ENCODE peak calls at places on chromosomes 6 and 20, in ten cellular contexts. Z is heart right ventricle, I is cardiac muscle cell, E is H1, P is lower lobe of right lung, L is ascending aorta, A is GM23338, Q is body of pancreas, D is colonic mucosa, B is A549. H is an unnamed sample.

GRCh38 chr20:44701889-44702288 is 13.3 kb upstream of the CCN5 start:
- DNase-seq in Q (no peak), Z (no peak), D (no peak), I (no peak), B (no peak), E (no peak), A (peak; percentile 47), L (no peak), P (no peak), H (no peak)

GRCh38 chr6:74604279-74604678 is 601.6 kb downstream of the COL12A1 start:
- DNase-seq in Z (no peak), D (no peak), Q (no peak), B (no peak), A (no peak), E (no peak), P (no peak), I (no peak), L (no peak), H (no peak)

GRCh38 chr6:74939309-74939708 is 266.5 kb downstream of the COL12A1 start:
- DNase-seq in B (peak; percentile 1), Q (no peak), D (no peak), A (no peak), I (peak; percentile 5), E (no peak), P (no peak), Z (no peak), L (no peak), H (peak; percentile 15)

GRCh38 chr6:135185483-135185882 is 4.4 kb downstream of the MYB start:
- DNase-seq in P (no peak), E (no peak), A (no peak), Q (no peak), D (no peak), I (no peak), L (no peak), B (no peak), Z (no peak), H (no peak)

GRCh38 chr6:154888896-154889295 is 106.2 kb upstream of the TIAM2 start:
- DNase-seq in P (no peak), A (no peak), Z (no peak), B (no peak), L (no peak), Q (no peak), D (no peak), E (no peak), I (peak; percentile 11), H (no peak)

GRCh38 chr20:16654858-16655257 is 75.0 kb upstream of the SNRPB2 start:
- DNase-seq in A (no peak), B (no peak), Z (no peak), P (no peak), Q (no peak), L (no peak), D (no peak), I (no peak), E (no peak), H (no peak)

GRCh38 chr20:20083796-20084195 is 31.5 kb downstream of the CFAP61 start:
- DNase-seq in Q (no peak), D (no peak), P (no peak), I (peak; percentile 55), Z (no peak), L (no peak), B (peak; percentile 39), A (peak; percentile 82), E (no peak), H (no peak)

GRCh38 chr6:33632603-33633039 is 11.5 kb downstream of the ITPR3 start:
- DNase-seq in Q (peak; percentile 54), E (peak; percentile 70), A (peak; percentile 95), Z (peak; percentile 48), B (peak; percentile 57), I (peak; percentile 50), P (peak; percentile 69), L (peak; percentile 75), D (peak; percentile 72), H (no peak)

GRCh38 chr20:6576721-6577120 is 190.8 kb upstream of the BMP2 start:
- DNase-seq in D (no peak), P (no peak), I (peak; percentile 90), Q (no peak), A (no peak), L (no peak), E (no peak), B (no peak), Z (no peak), H (no peak)

GRCh38 chr20:31740208-31740607 is 1.1 kb downstream of the TPX2 start:
- DNase-seq in I (peak; percentile 57), E (no peak), Z (no peak), A (no peak), B (no peak), P (no peak), Q (no peak), L (no peak), D (no peak), H (no peak)

GRCh38 chr6:152981219-152981618 is 1.6 kb downstream of the FBXO5 start:
- DNase-seq in Z (no peak), L (no peak), Q (no peak), P (no peak), B (no peak), E (no peak), I (no peak), D (no peak), A (no peak), H (no peak)
- H3K4me1 ChIP-seq in Z (peaks cover 28% of the 10 kb centered on the region), L (peaks cover 12% of the 10 kb centered on the region), Q (peaks cover 19% of the 10 kb centered on the region), P (peaks cover 28% of the 10 kb centered on the region), B (peaks cover 56% of the 10 kb centered on the region), E (peaks cover 6% of the 10 kb centered on the region), I (peaks cover 17% of the 10 kb centered on the region), D (peaks cover 7% of the 10 kb centered on the region), A (peaks cover 52% of the 10 kb centered on the region), H (peaks cover 13% of the 10 kb centered on the region)

GRCh38 chr20:4689224-4689623 is 32.5 kb upstream of the PRND start:
- DNase-seq in E (no peak), A (no peak), B (no peak), L (no peak), Z (no peak), D (no peak), P (no peak), I (no peak), Q (no peak), H (no peak)
- H3K27ac ChIP-seq in E (no peak overlapping the region), A (no peak overlapping the region), B (no peak overlapping the region), L (no peak overlapping the region), Z (peak overlapping the region; percentile 98), D (no peak overlapping the region), P (no peak overlapping the region), I (no peak overlapping the region), Q (no peak overlapping the region), H (no peak overlapping the region)

DNA sequence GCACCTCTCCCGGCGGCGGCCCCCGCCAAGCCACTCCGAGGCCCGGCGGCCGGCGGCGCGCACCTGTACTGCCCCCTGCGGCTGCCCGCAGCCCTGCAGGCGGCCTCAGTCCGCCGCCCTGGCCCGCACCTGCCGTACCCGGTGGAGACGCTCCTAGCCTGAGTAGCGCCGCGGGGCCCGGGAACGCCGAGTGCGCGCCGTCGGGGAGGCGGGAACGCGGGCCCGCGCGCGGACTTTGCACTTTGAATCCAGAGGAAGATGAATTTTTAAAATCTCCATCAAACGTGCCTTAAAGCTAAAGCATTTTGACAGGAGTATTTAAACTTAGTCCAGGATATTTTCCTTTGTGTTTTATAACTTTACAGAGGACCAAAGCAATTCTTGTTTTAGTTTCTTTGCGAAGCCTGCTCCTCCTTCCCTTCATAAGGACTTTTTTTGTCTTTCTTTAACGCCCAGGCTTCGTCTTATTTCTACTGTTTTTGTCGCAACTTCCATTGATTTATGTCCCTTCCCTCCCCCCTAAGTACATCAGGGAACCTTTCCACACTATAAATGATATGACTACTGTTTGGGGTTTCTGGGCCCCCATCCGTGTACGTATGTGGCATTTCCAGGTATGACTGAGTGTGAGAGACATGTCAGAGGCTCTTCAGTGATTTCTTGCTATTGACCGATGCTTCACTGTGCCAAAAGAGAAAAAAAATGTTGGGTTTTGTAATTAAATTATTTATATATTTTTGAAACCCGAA is 2.0 kb downstream of the FOXQ1 start:
- DNase-seq in Z (no peak), E (no peak), Q (peak; percentile 75), B (peak; percentile 59), D (peak; percentile 58), I (no peak), A (peak; percentile 76), P (peak; percentile 73), L (no peak), H (no peak)
- TF ChIP-seq CTCF in Z (peak; percentile 26), E (peak; percentile 68), Q (peak; percentile 45), B (peak; percentile 67), D (no peak), I (peak; percentile 21), A (peak; percentile 23), P (peak; percentile 49), L (no peak), H (peak; percentile 78)

GRCh38 chr6:151289399-151290007 is 49.7 kb downstream of the AKAP12 start:
- DNase-seq in L (no peak), Z (no peak), B (no peak), Q (no peak), P (no peak), E (no peak), A (no peak), I (peak; percentile 87), D (no peak), H (no peak)
- H3K4me1 ChIP-seq in L (no peaks in the 10 kb centered on the region), Z (peaks cover 40% of the 10 kb centered on the region), B (peaks cover 4% of the 10 kb centered on the region), Q (no peaks in the 10 kb centered on the region), P (peaks cover 20% of the 10 kb centered on the region), E (peaks cover 5% of the 10 kb centered on the region), A (peaks cover 26% of the 10 kb centered on the region), I (peaks cover 11% of the 10 kb centered on the region), D (no peaks in the 10 kb centered on the region), H (peaks cover 3% of the 10 kb centered on the region)

GRCh38 chr20:37209661-37210314 is 30.4 kb upstream of the MROH8 start:
- DNase-seq in I (no peak), Q (peak; percentile 63), E (no peak), D (no peak), L (peak; percentile 13), Z (no peak), P (no peak), B (no peak), A (no peak), H (peak; percentile 79)
- H3K27ac ChIP-seq in I (no peak overlapping the region), Q (peak overlapping the region; percentile 74), E (no peak overlapping the region), D (no peak overlapping the region), L (no peak overlapping the region), Z (no peak overlapping the region), P (no peak overlapping the region), B (no peak overlapping the region), A (peak overlapping the region; percentile 32), H (no peak overlapping the region)

H was measured in foreskin keratinocyte.